ENCODE peak calls at places on chromosome 7, in four cellular contexts. One of them, this sample, is unnamed.

GRCh38 chr7:26787696-26788095 is 76.7 kb downstream of the SKAP2 start:
- DNase-seq in ovary: no peak
- DNase-seq in WTC11: no peak
- DNase-seq in stromal cell of bone marrow: no peak
- DNase-seq in this sample: no peak

GRCh38 chr7:102464577-102465280 is at the start of the genes ALKBH4 and LRWD1:
- DNase-seq in WTC11: peak; percentile 91
- DNase-seq in stromal cell of bone marrow: peak; percentile 82
- DNase-seq in ovary: peak; percentile 91
- DNase-seq in this sample: peak; percentile 75

GRCh38 chr7:69929622-69930021 is 331.3 kb downstream of the AUTS2 start:
- DNase-seq in WTC11: no peak
- DNase-seq in ovary: no peak
- DNase-seq in stromal cell of bone marrow: no peak
- DNase-seq in this sample: no peak

GRCh38 chr7:2175514-2175913 is 57.2 kb downstream of the MAD1L1 start:
- DNase-seq in stromal cell of bone marrow: peak; percentile 94
- DNase-seq in ovary: peak; percentile 57
- DNase-seq in WTC11: no peak
- DNase-seq in this sample: peak; percentile 78

GRCh38 chr7:111735661-111736323 is 173.5 kb upstream of the IMMP2L start:
- DNase-seq in ovary: peak; percentile 22
- DNase-seq in stromal cell of bone marrow: peak; percentile 44
- DNase-seq in WTC11: peak; percentile 56
- DNase-seq in this sample: peak; percentile 62

GRCh38 chr7:31443457-31443856 is 70.4 kb upstream of the ITPRID1 start:
- DNase-seq in ovary: no peak
- DNase-seq in stromal cell of bone marrow: peak; percentile 24
- DNase-seq in WTC11: no peak
- DNase-seq in this sample: peak; percentile 62

GRCh38 chr7:149188213-149188612 is 7.1 kb upstream of the ZNF282 start:
- DNase-seq in stromal cell of bone marrow: no peak
- DNase-seq in WTC11: no peak
- DNase-seq in ovary: no peak
- DNase-seq in this sample: no peak

GRCh38 chr7:29141981-29142380 is 4.4 kb downstream of the CPVL start:
- DNase-seq in stromal cell of bone marrow: no peak
- DNase-seq in ovary: no peak
- DNase-seq in WTC11: no peak
- DNase-seq in this sample: no peak

GRCh38 chr7:47719675-47720074 is 137.8 kb upstream of the TNS3 start:
- DNase-seq in WTC11: no peak
- DNase-seq in ovary: no peak
- DNase-seq in stromal cell of bone marrow: no peak
- DNase-seq in this sample: no peak

GRCh38 chr7:108723343-108723957 is 153.8 kb downstream of the DNAJB9 start:
- DNase-seq in WTC11: no peak
- DNase-seq in stromal cell of bone marrow: no peak
- DNase-seq in ovary: no peak
- DNase-seq in this sample: no peak

GRCh38 chr7:31648288-31648687 is 38.7 kb upstream of the PPP1R17 start:
- DNase-seq in stromal cell of bone marrow: peak; percentile 8
- DNase-seq in WTC11: no peak
- DNase-seq in ovary: no peak
- DNase-seq in this sample: no peak

GRCh38 chr7:50633414-50633710 is 68.2 kb upstream of the DDC start:
- DNase-seq in stromal cell of bone marrow: no peak
- DNase-seq in ovary: no peak
- DNase-seq in WTC11: no peak
- DNase-seq in this sample: no peak

GRCh38 chr7:20241491-20242261 is 24.5 kb upstream of the MACC1 start:
- DNase-seq in stromal cell of bone marrow: peak; percentile 69
- DNase-seq in ovary: no peak
- DNase-seq in WTC11: no peak
- DNase-seq in this sample: peak; percentile 88

GRCh38 chr7:158924956-158925355 is 68.6 kb downstream of the DYNC2I1 start:
- DNase-seq in stromal cell of bone marrow: peak; percentile 47
- DNase-seq in WTC11: no peak
- DNase-seq in ovary: no peak
- DNase-seq in this sample: peak; percentile 39

GRCh38 chr7:125412890-125413665 is 483.5 kb upstream of the POT1 start:
- DNase-seq in WTC11: no peak
- DNase-seq in ovary: no peak
- DNase-seq in stromal cell of bone marrow: no peak
- DNase-seq in this sample: no peak

GRCh38 chr7:2613926-2614613 is 17.7 kb upstream of the TTYH3 start:
- DNase-seq in WTC11: no peak
- DNase-seq in stromal cell of bone marrow: peak; percentile 21
- DNase-seq in ovary: no peak
- DNase-seq in this sample: no peak

GRCh38 chr7:45033261-45033930 is 33.4 kb downstream of the CCM2 start:
- DNase-seq in stromal cell of bone marrow: peak; percentile 57
- DNase-seq in ovary: no peak
- DNase-seq in WTC11: no peak
- DNase-seq in this sample: peak; percentile 77

GRCh38 chr7:157462840-157463239 is 126.0 kb downstream of the DNAJB6 start:
- DNase-seq in WTC11: no peak
- DNase-seq in ovary: no peak
- DNase-seq in stromal cell of bone marrow: no peak
- DNase-seq in this sample: no peak

GRCh38 chr7:23347682-23348180 is 48.6 kb downstream of the MALSU1 start:
- DNase-seq in stromal cell of bone marrow: peak; percentile 66
- DNase-seq in ovary: no peak
- DNase-seq in WTC11: no peak
- DNase-seq in this sample: peak; percentile 94

GRCh38 chr7:37031571-37032257 is 307.4 kb upstream of the AOAH start:
- DNase-seq in WTC11: no peak
- DNase-seq in stromal cell of bone marrow: peak; percentile 100
- DNase-seq in ovary: peak; percentile 70
- DNase-seq in this sample: peak; percentile 100

GRCh38 chr7:27181176-27181520 is 3.9 kb downstream of the HOXA11 start:
- DNase-seq in stromal cell of bone marrow: no peak
- DNase-seq in WTC11: no peak
- DNase-seq in ovary: no peak
- DNase-seq in this sample: no peak

GRCh38 chr7:104127204-104127603 is 80.6 kb downstream of the ORC5 start:
- DNase-seq in WTC11: no peak
- DNase-seq in ovary: no peak
- DNase-seq in stromal cell of bone marrow: no peak
- DNase-seq in this sample: no peak

GRCh38 chr7:40945788-40946187 is 757.1 kb downstream of the INHBA start:
- DNase-seq in stromal cell of bone marrow: no peak
- DNase-seq in ovary: no peak
- DNase-seq in WTC11: no peak
- DNase-seq in this sample: peak; percentile 59

GRCh38 chr7:20275637-20276036 is 55.1 kb upstream of the ITGB8 start:
- DNase-seq in WTC11: no peak
- DNase-seq in ovary: no peak
- DNase-seq in stromal cell of bone marrow: no peak
- DNase-seq in this sample: no peak

GRCh38 chr7:2110586-2111396 is 122.0 kb downstream of the MAD1L1 start:
- DNase-seq in stromal cell of bone marrow: no peak
- DNase-seq in WTC11: no peak
- DNase-seq in ovary: no peak
- DNase-seq in this sample: no peak

GRCh38 chr7:36155811-36156361 is 2.8 kb downstream of the EEPD1 start:
- DNase-seq in ovary: peak; percentile 38
- DNase-seq in stromal cell of bone marrow: no peak
- DNase-seq in WTC11: no peak
- DNase-seq in this sample: no peak

GRCh38 chr7:138025215-138026186 is 23.6 kb upstream of the CREB3L2 start:
- DNase-seq in ovary: no peak
- DNase-seq in WTC11: no peak
- DNase-seq in stromal cell of bone marrow: no peak
- DNase-seq in this sample: no peak

GRCh38 chr7:5661941-5662340 is 119.5 kb downstream of the RNF216 start:
- DNase-seq in stromal cell of bone marrow: no peak
- DNase-seq in WTC11: no peak
- DNase-seq in ovary: no peak
- DNase-seq in this sample: no peak

GRCh38 chr7:128728608-128729007 is 10.6 kb upstream of the CALU start:
- DNase-seq in WTC11: no peak
- DNase-seq in ovary: no peak
- DNase-seq in stromal cell of bone marrow: no peak
- DNase-seq in this sample: peak; percentile 78